ENCODE peak calls at places on chromosomes 11 and 22, in five cellular contexts. One of them, this sample, is unnamed.

GRCh38 chr11:9397746-9398680 is 13.6 kb downstream of the IPO7 start:
- DNase-seq in spleen: no peak
- DNase-seq in suprapubic skin: no peak
- DNase-seq in fibroblast of villous mesenchyme: no peak
- DNase-seq in B cell: no peak
- DNase-seq in this sample: no peak

GRCh38 chr11:11842426-11843008 is 745 bp downstream of the USP47 start:
- DNase-seq in fibroblast of villous mesenchyme: peak
- DNase-seq in spleen: no peak
- DNase-seq in B cell: peak
- DNase-seq in suprapubic skin: no peak
- DNase-seq in this sample: no peak

GRCh38 chr11:74532496-74533246 is 39.1 kb upstream of the LIPT2 start:
- DNase-seq in B cell: no peak
- DNase-seq in spleen: no peak
- DNase-seq in fibroblast of villous mesenchyme: no peak
- DNase-seq in suprapubic skin: no peak
- DNase-seq in this sample: no peak

GRCh38 chr11:15288801-15289342 is 174.1 kb downstream of the INSC start:
- DNase-seq in spleen: no peak
- DNase-seq in suprapubic skin: no peak
- DNase-seq in B cell: no peak
- DNase-seq in fibroblast of villous mesenchyme: no peak
- DNase-seq in this sample: no peak

GRCh38 chr11:110897035-110897434 is 184.8 kb upstream of the ARHGAP20 start:
- DNase-seq in B cell: no peak
- DNase-seq in fibroblast of villous mesenchyme: peak
- DNase-seq in suprapubic skin: no peak
- DNase-seq in spleen: no peak
- DNase-seq in this sample: no peak

GRCh38 chr11:124793466-124794278 is 6.5 kb downstream of the MSANTD2 start:
- DNase-seq in spleen: no peak
- DNase-seq in suprapubic skin: no peak
- DNase-seq in B cell: peak
- DNase-seq in fibroblast of villous mesenchyme: peak
- DNase-seq in this sample: no peak

GRCh38 chr11:64400096-64400495 is 41.1 kb downstream of the RPS6KA4 start:
- DNase-seq in spleen: no peak
- DNase-seq in B cell: no peak
- DNase-seq in fibroblast of villous mesenchyme: no peak
- DNase-seq in suprapubic skin: no peak
- DNase-seq in this sample: peak

GRCh38 chr11:2813141-2813908 is 72.2 kb downstream of the CDKN1C start:
- DNase-seq in fibroblast of villous mesenchyme: peak
- DNase-seq in spleen: peak
- DNase-seq in suprapubic skin: no peak
- DNase-seq in B cell: no peak
- DNase-seq in this sample: no peak

GRCh38 chr11:14081541-14082211 is 119.2 kb downstream of the SPON1 start:
- DNase-seq in spleen: no peak
- DNase-seq in B cell: no peak
- DNase-seq in fibroblast of villous mesenchyme: no peak
- DNase-seq in suprapubic skin: no peak
- DNase-seq in this sample: no peak

DNA sequence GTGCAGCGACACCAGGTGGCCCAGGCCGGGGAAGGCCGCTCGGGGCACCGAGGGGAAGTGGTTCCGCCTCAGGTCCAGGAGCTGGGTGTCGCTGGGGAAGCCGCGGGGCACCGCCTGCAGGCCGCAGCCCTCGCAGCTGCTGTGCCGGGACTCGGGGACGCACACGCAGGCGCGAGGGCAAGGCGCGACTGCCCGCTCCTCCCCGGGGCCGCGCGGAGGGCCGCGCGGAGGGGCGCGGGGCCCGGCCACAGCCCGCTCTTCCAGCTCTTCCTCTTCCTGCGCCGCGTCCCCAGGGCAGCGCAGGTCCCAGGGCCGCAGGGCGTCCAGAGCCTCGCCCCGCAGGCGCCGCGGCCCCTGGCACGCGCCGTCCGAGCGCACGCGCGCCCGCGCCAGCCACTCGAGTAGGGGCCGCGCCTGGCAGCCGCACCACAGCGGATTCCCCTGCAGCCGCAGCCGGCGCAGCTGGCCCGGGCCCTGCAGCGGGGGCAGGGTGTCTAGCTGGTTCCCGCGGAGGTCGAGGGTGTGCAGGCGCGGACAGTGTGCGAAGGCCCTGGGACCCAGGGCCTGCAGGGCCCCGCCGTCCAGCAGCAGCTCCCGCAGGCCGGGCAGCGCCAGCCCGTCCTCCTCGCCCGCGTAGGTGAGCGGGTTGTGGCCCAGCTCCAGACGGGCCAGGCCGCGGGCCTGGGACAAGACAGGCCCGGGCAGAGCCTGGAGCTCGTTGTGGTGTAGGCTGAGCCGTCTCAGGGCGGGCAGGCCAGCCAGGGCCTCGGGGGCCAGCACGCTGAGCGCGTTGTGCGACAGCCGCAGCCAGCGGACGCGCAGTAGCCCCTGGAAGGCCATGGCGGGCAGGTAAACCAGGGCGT is 2.8 kb downstream of the CHADL start:
- DNase-seq in suprapubic skin: peak
- DNase-seq in B cell: peak
- DNase-seq in fibroblast of villous mesenchyme: peak
- DNase-seq in spleen: peak
- DNase-seq in this sample: peak
- TF ChIP-seq CTCF in suprapubic skin: no peak
- TF ChIP-seq CTCF in B cell: peak
- TF ChIP-seq CTCF in fibroblast of villous mesenchyme: peak
- TF ChIP-seq CTCF in spleen: peak
- TF ChIP-seq CTCF in this sample: peak

DNA sequence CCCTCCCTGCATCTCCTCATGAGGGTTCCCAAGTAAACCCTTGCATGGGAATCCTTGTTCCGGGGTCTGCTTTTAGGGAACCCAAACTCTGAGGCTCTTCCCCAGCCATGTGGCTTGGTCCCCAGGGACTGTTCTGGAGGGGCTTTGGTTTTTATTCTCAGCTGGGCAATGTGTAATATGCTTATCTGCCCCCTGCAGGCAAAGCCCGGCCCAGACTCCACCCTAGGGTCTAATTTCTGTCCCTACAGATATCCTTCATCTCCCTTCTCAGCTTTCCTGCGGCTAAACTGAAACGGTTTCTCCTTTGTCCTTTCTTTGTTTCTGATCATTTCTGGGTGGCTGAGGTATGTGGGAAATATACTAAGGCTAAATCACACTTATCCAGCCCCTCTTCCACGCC is 37.1 kb downstream of the TST start:
- DNase-seq in B cell: no peak
- DNase-seq in fibroblast of villous mesenchyme: no peak
- DNase-seq in suprapubic skin: no peak
- DNase-seq in spleen: no peak
- DNase-seq in this sample: no peak
- TF ChIP-seq CTCF in B cell: no peak
- TF ChIP-seq CTCF in fibroblast of villous mesenchyme: no peak
- TF ChIP-seq CTCF in suprapubic skin: no peak
- TF ChIP-seq CTCF in spleen: no peak
- TF ChIP-seq CTCF in this sample: peak

DNA sequence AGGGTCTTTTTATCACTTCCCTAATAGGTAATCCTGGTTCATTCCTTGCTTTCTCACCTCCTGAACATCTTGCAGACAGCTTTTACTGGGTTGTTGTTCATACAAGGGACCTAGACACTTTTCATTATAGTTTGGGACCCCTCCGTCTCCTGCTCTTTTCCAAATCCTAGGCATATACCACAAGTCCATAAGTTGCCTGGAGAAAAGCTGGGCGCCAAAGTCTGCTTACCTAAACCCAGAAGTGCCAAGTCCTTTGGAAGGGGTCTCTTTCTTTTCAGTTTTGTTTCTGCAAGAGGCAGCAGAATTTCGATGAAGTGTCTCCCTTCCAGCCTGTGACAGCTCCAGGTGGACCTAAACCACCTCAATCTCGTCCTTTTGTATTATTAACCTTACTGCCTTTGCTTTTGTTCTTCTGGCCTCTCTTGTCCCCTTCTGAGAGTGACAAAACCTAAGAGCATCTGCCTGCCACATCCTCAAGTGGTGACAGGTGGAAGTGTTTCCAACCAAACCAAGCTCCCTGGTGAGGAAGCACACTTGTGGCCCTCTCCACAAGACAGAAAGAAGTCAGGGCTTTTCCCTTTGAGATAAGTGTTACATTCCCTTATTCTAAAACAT is 19.5 kb upstream of the P2RY6 start:
- DNase-seq in spleen: no peak
- DNase-seq in fibroblast of villous mesenchyme: no peak
- DNase-seq in suprapubic skin: peak
- DNase-seq in B cell: no peak
- DNase-seq in this sample: peak
- TF ChIP-seq CTCF in spleen: no peak
- TF ChIP-seq CTCF in fibroblast of villous mesenchyme: no peak
- TF ChIP-seq CTCF in suprapubic skin: no peak
- TF ChIP-seq CTCF in B cell: no peak
- TF ChIP-seq CTCF in this sample: peak

GRCh38 chr22:43827336-43827735 is 15.2 kb upstream of the EFCAB6 start:
- DNase-seq in suprapubic skin: peak
- DNase-seq in B cell: no peak
- DNase-seq in spleen: no peak
- DNase-seq in fibroblast of villous mesenchyme: no peak
- DNase-seq in this sample: no peak

GRCh38 chr22:43824724-43825485 is 12.8 kb upstream of the EFCAB6 start:
- DNase-seq in fibroblast of villous mesenchyme: no peak
- DNase-seq in suprapubic skin: peak
- DNase-seq in spleen: no peak
- DNase-seq in B cell: no peak
- DNase-seq in this sample: peak

GRCh38 chr22:43827926-43828710 is 16.0 kb upstream of the EFCAB6 start:
- DNase-seq in spleen: no peak
- DNase-seq in fibroblast of villous mesenchyme: no peak
- DNase-seq in B cell: no peak
- DNase-seq in suprapubic skin: peak
- DNase-seq in this sample: peak

GRCh38 chr22:43825651-43826050 is 13.5 kb upstream of the EFCAB6 start:
- DNase-seq in spleen: no peak
- DNase-seq in B cell: no peak
- DNase-seq in fibroblast of villous mesenchyme: no peak
- DNase-seq in suprapubic skin: no peak
- DNase-seq in this sample: no peak

DNA sequence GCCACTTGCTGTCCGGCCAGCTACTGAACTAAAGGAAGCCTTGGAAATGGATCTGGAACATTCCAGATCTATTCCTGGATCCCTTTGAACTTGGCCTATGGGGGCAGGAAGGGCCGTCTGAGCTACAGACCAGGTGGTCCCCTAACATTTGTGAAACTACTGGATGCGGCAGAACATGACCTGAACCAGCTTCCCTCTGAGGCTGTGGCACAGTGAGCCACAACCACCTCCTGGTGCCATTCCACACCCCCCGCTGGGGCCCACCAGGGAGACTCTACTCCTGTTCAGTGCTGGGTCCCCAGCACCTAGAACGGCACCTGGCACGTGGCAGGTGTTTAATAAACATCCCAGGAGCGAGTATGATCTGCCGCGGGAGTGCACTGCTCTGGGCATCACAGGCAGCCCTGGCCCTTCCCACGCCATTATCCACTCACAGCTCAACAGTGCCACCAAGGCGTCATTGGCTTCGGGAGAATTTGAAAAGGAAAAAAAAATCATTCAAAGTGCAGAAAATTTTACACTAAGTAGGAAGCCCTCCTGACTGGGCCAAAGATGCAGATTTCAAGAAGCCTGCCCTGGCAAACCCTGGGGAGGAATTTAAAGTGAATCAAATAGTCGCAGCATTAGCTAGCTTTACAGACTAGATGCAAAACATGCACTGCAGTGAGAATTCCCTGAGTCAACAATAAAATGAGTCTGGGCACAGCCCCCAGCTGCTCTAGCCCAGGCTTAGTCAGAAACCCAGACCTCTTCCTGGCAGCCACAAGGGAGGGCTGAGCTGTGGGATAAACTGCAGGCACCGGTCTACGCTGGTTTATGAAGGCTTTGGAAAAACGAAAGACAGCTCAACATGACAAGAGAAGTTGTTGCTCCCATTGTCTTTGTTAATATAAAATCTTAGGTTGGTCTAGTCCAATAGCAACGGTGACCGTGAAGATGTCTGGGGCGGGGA is 14.3 kb upstream of the EFCAB6 start:
- DNase-seq in spleen: no peak
- DNase-seq in suprapubic skin: peak
- DNase-seq in fibroblast of villous mesenchyme: peak
- DNase-seq in B cell: peak
- DNase-seq in this sample: peak
- TF ChIP-seq CTCF in spleen: no peak
- TF ChIP-seq CTCF in suprapubic skin: no peak
- TF ChIP-seq CTCF in fibroblast of villous mesenchyme: peak
- TF ChIP-seq CTCF in B cell: no peak
- TF ChIP-seq CTCF in this sample: peak

GRCh38 chr11:25970726-25971508 is 361.0 kb upstream of the ANO3 start:
- DNase-seq in suprapubic skin: no peak
- DNase-seq in B cell: no peak
- DNase-seq in fibroblast of villous mesenchyme: no peak
- DNase-seq in spleen: no peak
- DNase-seq in this sample: no peak
- TF ChIP-seq CTCF in suprapubic skin: no peak
- TF ChIP-seq CTCF in B cell: peak
- TF ChIP-seq CTCF in fibroblast of villous mesenchyme: peak
- TF ChIP-seq CTCF in spleen: no peak
- TF ChIP-seq CTCF in this sample: peak

GRCh38 chr22:26086359-26086758 is 82.9 kb upstream of the SEZ6L start:
- DNase-seq in B cell: no peak
- DNase-seq in suprapubic skin: no peak
- DNase-seq in fibroblast of villous mesenchyme: no peak
- DNase-seq in spleen: no peak
- DNase-seq in this sample: no peak
- TF ChIP-seq CTCF in B cell: no peak
- TF ChIP-seq CTCF in suprapubic skin: no peak
- TF ChIP-seq CTCF in fibroblast of villous mesenchyme: no peak
- TF ChIP-seq CTCF in spleen: no peak
- TF ChIP-seq CTCF in this sample: peak